ENCODE peak calls at places on chromosomes 12 and 14, in ten cellular contexts. N, R, L, U, K, J, P, M, H and W are unnamed samples.

GRCh38 chr14:66824251-66824650 is 316.3 kb downstream of the GPHN start:
- DNase-seq in N (no peak), R (no peak), L (no peak), U (no peak), K (no peak), J (no peak), P (no peak), M (no peak), H (no peak), W (no peak)

GRCh38 chr14:103561381-103562134 is 899 bp downstream of the BAG5 start:
- DNase-seq in N (peak), R (no peak), L (peak), U (peak), K (no peak), J (no peak), P (no peak), M (peak), H (peak), W (peak)

GRCh38 chr12:73892181-73892580 is 645.5 kb upstream of the ATXN7L3B start:
- DNase-seq in N (no peak), R (no peak), L (no peak), U (no peak), K (peak), J (no peak), P (no peak), M (no peak), H (no peak), W (no peak)

GRCh38 chr12:53550595-53550994 is 43.3 kb upstream of the NPFF start:
- DNase-seq in N (no peak), R (no peak), L (no peak), U (no peak), K (no peak), J (no peak), P (no peak), M (no peak), H (no peak), W (no peak)

GRCh38 chr14:100660498-100661339 is 66.0 kb upstream of the DLK1 start:
- DNase-seq in N (no peak), R (peak), L (no peak), U (no peak), K (no peak), J (no peak), P (no peak), M (no peak), H (no peak), W (no peak)

GRCh38 chr12:1020389-1020788 is 29.4 kb downstream of the ERC1 start:
- DNase-seq in N (no peak), R (no peak), L (no peak), U (no peak), K (no peak), J (no peak), P (no peak), M (no peak), H (no peak), W (no peak)

GRCh38 chr14:41062826-41063225 is 543.9 kb upstream of the LRFN5 start:
- DNase-seq in N (no peak), R (no peak), L (no peak), U (no peak), K (peak), J (no peak), P (no peak), M (no peak), H (no peak), W (no peak)

GRCh38 chr12:117472983-117473382 is 111.6 kb upstream of the NOS1 start:
- DNase-seq in N (peak), R (no peak), L (no peak), U (no peak), K (peak), J (no peak), P (no peak), M (peak), H (no peak), W (peak)

GRCh38 chr14:93219103-93219726 is 12.2 kb downstream of the UBR7 start:
- DNase-seq in N (peak), R (peak), L (peak), U (peak), K (peak), J (peak), P (peak), M (peak), H (peak), W (no peak)

GRCh38 chr12:94941440-94941862 is 62.0 kb downstream of the NDUFA12 start:
- DNase-seq in N (peak), R (no peak), L (peak), U (peak), K (peak), J (peak), P (peak), M (no peak), H (no peak), W (no peak)

GRCh38 chr12:97112161-97112560 is 205.1 kb downstream of the NEDD1 start:
- DNase-seq in N (no peak), R (no peak), L (no peak), U (no peak), K (peak), J (no peak), P (no peak), M (no peak), H (no peak), W (no peak)

GRCh38 chr14:103522028-103522581 is 525 bp downstream of the CKB start:
- DNase-seq in N (peak), R (no peak), L (no peak), U (no peak), K (no peak), J (no peak), P (no peak), M (peak), H (no peak), W (no peak)

GRCh38 chr12:5514545-5514944 is 82.6 kb downstream of the NTF3 start:
- DNase-seq in N (no peak), R (no peak), L (no peak), U (no peak), K (no peak), J (no peak), P (no peak), M (peak), H (no peak), W (no peak)

GRCh38 chr12:89889051-89889450 is 180.4 kb upstream of the ATP2B1 start:
- DNase-seq in N (no peak), R (no peak), L (no peak), U (peak), K (no peak), J (no peak), P (no peak), M (no peak), H (no peak), W (no peak)

GRCh38 chr12:14356147-14356546 is 9.3 kb upstream of the ATF7IP start:
- DNase-seq in N (no peak), R (no peak), L (no peak), U (peak), K (peak), J (no peak), P (no peak), M (no peak), H (no peak), W (no peak)

GRCh38 chr14:59728294-59728693 is 142.3 kb downstream of the RTN1 start:
- DNase-seq in N (no peak), R (no peak), L (no peak), U (no peak), K (no peak), J (no peak), P (no peak), M (no peak), H (no peak), W (no peak)

GRCh38 chr12:69935651-69936100 is 110.6 kb downstream of the MYRFL start:
- DNase-seq in N (no peak), R (no peak), L (no peak), U (no peak), K (no peak), J (no peak), P (no peak), M (peak), H (no peak), W (peak)

GRCh38 chr14:103904493-103905107 is 23.7 kb upstream of the TDRD9 start:
- DNase-seq in N (no peak), R (no peak), L (no peak), U (no peak), K (no peak), J (no peak), P (no peak), M (no peak), H (no peak), W (no peak)

GRCh38 chr12:54262403-54262925 is 17.5 kb downstream of the CBX5 start:
- DNase-seq in N (peak), R (peak), L (no peak), U (peak), K (peak), J (no peak), P (no peak), M (no peak), H (no peak), W (no peak)

GRCh38 chr14:96051642-96052540 is 12.7 kb downstream of the C14orf132 start:
- DNase-seq in N (no peak), R (no peak), L (peak), U (no peak), K (peak), J (no peak), P (no peak), M (peak), H (no peak), W (no peak)

GRCh38 chr12:128920468-128920867 is 67.2 kb downstream of the GLT1D1 start:
- DNase-seq in N (no peak), R (no peak), L (no peak), U (peak), K (no peak), J (no peak), P (peak), M (no peak), H (peak), W (no peak)

GRCh38 chr14:65631040-65631439 is 218.5 kb downstream of the FUT8 start:
- DNase-seq in N (no peak), R (no peak), L (no peak), U (no peak), K (no peak), J (no peak), P (no peak), M (no peak), H (no peak), W (no peak)

GRCh38 chr14:99191663-99192621 is 80.1 kb downstream of the BCL11B start:
- DNase-seq in N (no peak), R (peak), L (no peak), U (peak), K (no peak), J (no peak), P (peak), M (no peak), H (no peak), W (no peak)

GRCh38 chr12:120006248-120006975 is 17.4 kb downstream of the BICDL1 start:
- DNase-seq in N (no peak), R (no peak), L (no peak), U (no peak), K (no peak), J (no peak), P (no peak), M (no peak), H (no peak), W (no peak)

GRCh38 chr12:1807107-1807478 is 13.3 kb upstream of the LRTM2 start:
- DNase-seq in N (no peak), R (no peak), L (no peak), U (no peak), K (no peak), J (no peak), P (no peak), M (no peak), H (no peak), W (no peak)

GRCh38 chr12:76195920-76196319 is 111.4 kb upstream of the NAP1L1 start:
- DNase-seq in N (no peak), R (no peak), L (no peak), U (no peak), K (no peak), J (no peak), P (no peak), M (no peak), H (no peak), W (no peak)

GRCh38 chr14:34113051-34113511 is 162.2 kb upstream of the EGLN3 start:
- DNase-seq in N (no peak), R (no peak), L (no peak), U (peak), K (peak), J (no peak), P (no peak), M (no peak), H (no peak), W (no peak)

GRCh38 chr14:79040742-79041249 is 870.6 kb downstream of the NRXN3 start:
- DNase-seq in N (no peak), R (no peak), L (no peak), U (no peak), K (no peak), J (no peak), P (no peak), M (no peak), H (no peak), W (no peak)

GRCh38 chr12:114368685-114369084 is 37.3 kb downstream of the TBX5 start:
- DNase-seq in N (no peak), R (no peak), L (no peak), U (peak), K (no peak), J (no peak), P (no peak), M (no peak), H (no peak), W (no peak)

DNA sequence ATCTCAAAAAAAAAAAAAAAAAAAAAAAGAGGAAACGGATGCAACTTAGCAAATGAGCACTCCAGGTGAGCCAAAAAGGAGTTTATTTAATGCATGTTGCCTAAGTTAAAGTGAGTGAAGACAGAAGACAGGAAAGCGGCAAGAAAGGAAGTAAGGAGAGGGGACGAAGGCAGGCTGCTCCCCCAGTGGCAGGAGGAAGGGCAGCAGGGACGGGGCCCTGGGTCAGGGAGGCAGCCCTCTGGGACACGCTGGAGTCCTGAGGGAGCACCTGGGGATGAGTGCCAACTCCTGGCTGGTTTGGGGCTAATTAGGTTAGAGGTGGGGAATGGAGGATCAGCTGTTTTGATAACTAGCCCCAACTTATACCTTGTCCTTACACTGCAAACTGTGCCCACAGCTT is 37.0 kb upstream of the SPTLC2 start:
- DNase-seq in N (no peak), R (no peak), L (no peak), U (no peak), K (no peak), J (no peak), P (no peak), M (peak), H (peak), W (no peak)
- TF ChIP-seq CTCF in N (peak), R (no peak), L (peak), U (peak), K (no peak), J (no peak), P (no peak), M (peak), H (no peak), W (peak)

DNA sequence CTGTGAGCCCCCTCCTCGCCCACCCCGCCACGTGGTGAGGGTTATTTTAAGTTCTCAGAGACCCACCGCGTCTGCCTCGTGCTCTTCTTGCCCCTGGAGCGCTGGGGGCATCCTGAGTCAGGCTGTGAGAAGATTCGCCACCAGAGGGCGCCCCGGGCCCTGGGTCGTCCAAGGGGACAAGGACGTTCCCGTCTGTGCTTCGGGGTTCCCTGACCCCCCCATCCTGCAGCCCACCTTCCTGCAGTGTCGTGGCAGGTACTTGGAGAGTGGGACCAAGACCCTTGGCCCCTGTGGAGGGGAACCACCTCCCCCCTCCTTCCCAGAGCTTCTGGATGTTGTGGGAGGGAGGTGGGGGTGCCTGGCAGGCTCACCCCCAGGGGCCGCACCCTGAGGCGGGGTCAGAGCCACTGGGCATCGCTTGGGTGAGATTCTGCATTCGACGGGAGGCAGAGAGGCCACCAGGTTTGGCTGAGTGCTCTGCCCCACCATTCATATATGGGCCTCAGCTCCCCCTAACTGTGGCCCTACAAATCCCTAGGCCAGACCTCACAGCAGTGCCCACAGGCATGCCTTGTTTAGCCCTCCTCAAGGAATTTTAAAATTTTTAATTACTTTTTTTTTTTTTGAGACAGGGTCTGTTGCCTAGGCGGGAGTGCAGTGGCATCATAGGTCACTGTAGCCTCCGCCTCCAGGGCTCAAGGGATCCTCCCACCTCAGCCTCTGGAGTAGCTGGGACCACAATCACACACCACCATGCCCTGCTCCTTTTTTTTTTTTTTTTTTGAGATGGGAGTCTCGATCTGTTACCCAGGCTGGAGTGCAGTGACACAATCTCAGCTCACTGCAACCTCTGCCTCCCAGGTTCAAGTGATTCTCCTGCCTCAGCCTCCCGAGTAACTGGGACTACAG is 17.0 kb downstream of the RHOF start:
- DNase-seq in N (peak), R (peak), L (peak), U (peak), K (peak), J (peak), P (peak), M (peak), H (peak), W (peak)
- TF ChIP-seq CTCF in N (peak), R (peak), L (peak), U (peak), K (peak), J (peak), P (peak), M (peak), H (peak), W (peak)

GRCh38 chr12:127450822-127451221 is 816.1 kb upstream of the TMEM132C start:
- DNase-seq in N (no peak), R (no peak), L (no peak), U (no peak), K (no peak), J (no peak), P (no peak), M (no peak), H (no peak), W (no peak)
- TF ChIP-seq CTCF in N (no peak), R (no peak), L (no peak), U (peak), K (no peak), J (no peak), P (no peak), M (peak), H (no peak), W (no peak)

GRCh38 chr14:37251778-37252177 is 54.0 kb downstream of the MIPOL1 start:
- DNase-seq in N (no peak), R (no peak), L (no peak), U (no peak), K (peak), J (no peak), P (no peak), M (no peak), H (no peak), W (no peak)
- TF ChIP-seq CTCF in N (peak), R (no peak), L (no peak), U (no peak), K (peak), J (no peak), P (no peak), M (peak), H (no peak), W (peak)